ENCODE peak calls at places on chromosome 4, in nine cellular contexts. P is SIG-M5, T is psoas muscle, U is neural crest cell, D is endothelial cell, C is uterus, O is tibial nerve, F is iPS-NIHi11, M is SHP77 treated with DMSO at 0.1 percent for 48 hours. R is an unnamed sample.

GRCh38 chr4:1079711-1080265 is 33.6 kb downstream of the RNF212 start:
- DNase-seq in P (no peak), T (no peak), U (no peak), D (no peak), C (no peak), O (no peak), F (no peak), M (no peak), R (no peak)

GRCh38 chr4:137226900-137227299 is 305.4 kb downstream of the PCDH18 start:
- DNase-seq in P (no peak), T (no peak), U (no peak), D (peak; percentile 9), C (no peak), O (no peak), F (no peak), M (no peak), R (no peak)

GRCh38 chr4:75705198-75705712 is 19.1 kb upstream of the USO1 start:
- DNase-seq in P (no peak), T (no peak), U (no peak), D (no peak), C (no peak), O (no peak), F (peak; percentile 54), M (no peak), R (no peak)

GRCh38 chr4:875818-876423 is 50.0 kb upstream of the CPLX1 start:
- DNase-seq in P (no peak), T (no peak), U (no peak), D (no peak), C (no peak), O (no peak), F (no peak), M (no peak), R (no peak)

GRCh38 chr4:2082627-2083026 is 23.5 kb downstream of the NAT8L start:
- DNase-seq in P (no peak), T (no peak), U (no peak), D (peak; percentile 1), C (no peak), O (no peak), F (no peak), M (no peak), R (no peak)

GRCh38 chr4:143344774-143345173 is 8.1 kb downstream of the GAB1 start:
- DNase-seq in P (no peak), T (no peak), U (no peak), D (no peak), C (no peak), O (no peak), F (no peak), M (no peak), R (no peak)

GRCh38 chr4:142558851-142559250 is 287.2 kb downstream of the INPP4B start:
- DNase-seq in P (no peak), T (no peak), U (no peak), D (no peak), C (no peak), O (no peak), F (peak; percentile 7), M (no peak), R (no peak)

GRCh38 chr4:94523033-94523590 is 71.4 kb downstream of the PDLIM5 start:
- DNase-seq in P (no peak), T (no peak), U (no peak), D (no peak), C (no peak), O (no peak), F (no peak), M (no peak), R (no peak)

GRCh38 chr4:63777571-63777970 is 631.7 kb downstream of the TECRL start:
- DNase-seq in P (no peak), T (no peak), U (no peak), D (no peak), C (no peak), O (no peak), F (no peak), M (no peak), R (no peak)

GRCh38 chr4:34183916-34184315 is 2060.4 kb downstream of the ARAP2 start:
- DNase-seq in P (no peak), T (no peak), U (no peak), D (no peak), C (no peak), O (no peak), F (no peak), M (no peak), R (no peak)

GRCh38 chr4:183438458-183439113 is 5.8 kb upstream of the CDKN2AIP start:
- DNase-seq in P (no peak), T (no peak), U (no peak), D (no peak), C (no peak), O (no peak), F (no peak), M (no peak), R (no peak)

GRCh38 chr4:8874896-8875680 is 3.4 kb upstream of the HMX1 start:
- DNase-seq in P (no peak), T (no peak), U (no peak), D (no peak), C (no peak), O (no peak), F (no peak), M (no peak), R (no peak)

GRCh38 chr4:119692001-119692400 is 63.4 kb upstream of the PDE5A start:
- DNase-seq in P (no peak), T (no peak), U (no peak), D (no peak), C (no peak), O (no peak), F (no peak), M (no peak), R (no peak)

GRCh38 chr4:25810815-25811690 is 51.7 kb downstream of the SEL1L3 start:
- DNase-seq in P (no peak), T (no peak), U (no peak), D (no peak), C (no peak), O (no peak), F (no peak), M (no peak), R (no peak)

GRCh38 chr4:110950721-110951120 is 327.8 kb upstream of the PITX2 start:
- DNase-seq in P (no peak), T (no peak), U (no peak), D (no peak), C (no peak), O (no peak), F (no peak), M (no peak), R (no peak)

GRCh38 chr4:3313556-3314228 is 20.9 kb downstream of the RGS12 start:
- DNase-seq in P (no peak), T (no peak), U (no peak), D (no peak), C (no peak), O (no peak), F (no peak), M (no peak), R (no peak)

GRCh38 chr4:65943076-65943475 is 272.8 kb upstream of the EPHA5 start:
- DNase-seq in P (no peak), T (no peak), U (no peak), D (peak; percentile 16), C (no peak), O (no peak), F (peak; percentile 54), M (no peak), R (no peak)

GRCh38 chr4:168433576-168433975 is 46.7 kb downstream of the DDX60L start:
- DNase-seq in P (no peak), T (no peak), U (no peak), D (no peak), C (no peak), O (no peak), F (no peak), M (no peak), R (no peak)

GRCh38 chr4:156362581-156362980 is 408.9 kb upstream of the CTSO start:
- DNase-seq in P (no peak), T (no peak), U (no peak), D (no peak), C (no peak), O (no peak), F (no peak), M (no peak), R (no peak)

GRCh38 chr4:170672571-170672970 is 582.8 kb upstream of the AADAT start:
- DNase-seq in P (no peak), T (no peak), U (no peak), D (no peak), C (no peak), O (no peak), F (no peak), M (no peak), R (no peak)

R was measured in testis.